ENCODE peak calls at places on chromosomes 12 and 14, in eight cellular contexts. S is CD8-positive, alpha-beta memory T cell; C is IMR-90; H is astrocyte of the cerebellum; E is pancreas; Z is AG10803; M is small intestine; L is CD4-positive, CD25-positive, alpha-beta regulatory T cell. D is an unnamed sample.

GRCh38 chr14:67510836-67511235 is 22.3 kb upstream of the PLEKHH1 start:
- DNase-seq in S (no peak), E (no peak), H (no peak), M (no peak), C (no peak), L (no peak), Z (no peak), D (no peak)

GRCh38 chr14:53147208-53147607 is 5.9 kb downstream of the DDHD1 start:
- DNase-seq in L (no peak), M (no peak), Z (no peak), H (no peak), S (no peak), C (no peak), E (no peak), D (peak)

GRCh38 chr14:104206281-104206904 is 68.0 kb downstream of the KIF26A start:
- DNase-seq in H (no peak), E (no peak), M (peak), L (no peak), S (no peak), C (no peak), Z (no peak), D (no peak)

GRCh38 chr12:108066583-108067234 is 62.4 kb upstream of the WSCD2 start:
- DNase-seq in S (no peak), Z (no peak), E (no peak), C (no peak), H (no peak), L (no peak), M (no peak), D (no peak)

GRCh38 chr14:58701156-58701555 is 63.4 kb downstream of the DACT1 start:
- DNase-seq in L (no peak), H (no peak), M (no peak), E (no peak), C (no peak), Z (no peak), S (no peak), D (no peak)

GRCh38 chr12:68630050-68630449 is 19.4 kb downstream of the RAP1B start:
- DNase-seq in E (no peak), Z (no peak), H (no peak), S (no peak), L (no peak), M (peak), C (no peak), D (no peak)

GRCh38 chr12:4545195-4545594 is 6.5 kb downstream of the RAD51AP1 start:
- DNase-seq in S (no peak), H (no peak), C (no peak), M (no peak), E (no peak), Z (no peak), L (no peak), D (no peak)

GRCh38 chr12:2792670-2793500 is 1.9 kb upstream of the FKBP4 start:
- DNase-seq in M (peak), S (no peak), C (no peak), H (no peak), E (no peak), L (no peak), Z (no peak), D (no peak)

GRCh38 chr12:125280482-125281377 is 215.5 kb downstream of the AACS start:
- DNase-seq in M (no peak), C (no peak), H (no peak), S (no peak), E (no peak), L (no peak), Z (no peak), D (peak)

GRCh38 chr14:26897186-26897585 is 299.4 kb upstream of the NOVA1 start:
- DNase-seq in H (no peak), Z (no peak), L (no peak), E (no peak), M (no peak), C (no peak), S (no peak), D (no peak)

GRCh38 chr12:118061876-118062791 is 1.2 kb upstream of the WSB2 start:
- DNase-seq in H (no peak), M (peak), L (peak), C (peak), Z (peak), S (no peak), E (peak), D (peak)

GRCh38 chr14:42140831-42141279 is 534.2 kb downstream of the LRFN5 start:
- DNase-seq in S (no peak), C (peak), E (no peak), Z (peak), M (no peak), H (no peak), L (no peak), D (no peak)

GRCh38 chr12:6345319-6346071 is 3.6 kb upstream of the TNFRSF1A start:
- DNase-seq in C (peak), E (no peak), Z (peak), M (peak), H (peak), S (no peak), L (peak), D (no peak)

GRCh38 chr14:76305474-76305826 is 70.5 kb upstream of the ESRRB start:
- DNase-seq in L (no peak), H (no peak), M (no peak), S (no peak), Z (no peak), E (peak), C (no peak), D (no peak)

GRCh38 chr12:58242803-58243628 is 301.6 kb downstream of the ATP23 start:
- DNase-seq in E (no peak), Z (no peak), L (no peak), M (no peak), C (peak), H (no peak), S (no peak), D (no peak)

GRCh38 chr12:47328831-47329545 is 249.2 kb upstream of the AMIGO2 start:
- DNase-seq in M (no peak), S (no peak), E (no peak), H (no peak), L (no peak), C (peak), Z (peak), D (no peak)

GRCh38 chr14:76986261-76986565 is 42.3 kb downstream of the IRF2BPL start:
- DNase-seq in H (no peak), Z (no peak), M (no peak), C (no peak), S (no peak), E (no peak), L (no peak), D (no peak)

GRCh38 chr14:51093371-51094281 is 1.3 kb downstream of the TRIM9 start:
- DNase-seq in M (no peak), E (no peak), L (peak), C (no peak), S (peak), H (no peak), Z (no peak), D (peak)

GRCh38 chr14:50085570-50086315 is 30.6 kb downstream of the VCPKMT start:
- DNase-seq in S (peak), H (no peak), L (peak), C (peak), E (no peak), M (no peak), Z (peak), D (peak)

GRCh38 chr12:6735448-6736191 is 11.8 kb downstream of the COPS7A start:
- DNase-seq in S (no peak), Z (peak), C (peak), L (peak), M (peak), E (peak), H (no peak), D (peak)

GRCh38 chr14:85519661-85520305 is 10.2 kb upstream of the FLRT2 start:
- DNase-seq in H (no peak), C (no peak), Z (no peak), S (no peak), E (no peak), L (no peak), M (no peak), D (no peak)

GRCh38 chr14:85517113-85517688 is 12.7 kb upstream of the FLRT2 start:
- DNase-seq in C (no peak), E (no peak), H (no peak), L (no peak), M (no peak), S (no peak), Z (no peak), D (no peak)

GRCh38 chr14:85512491-85512890 is 17.5 kb upstream of the FLRT2 start:
- DNase-seq in H (no peak), L (no peak), M (no peak), E (no peak), C (peak), S (no peak), Z (no peak), D (no peak)

GRCh38 chr14:85514487-85514886 is 15.5 kb upstream of the FLRT2 start:
- DNase-seq in Z (no peak), L (no peak), M (no peak), E (no peak), H (no peak), S (no peak), C (no peak), D (no peak)

DNA sequence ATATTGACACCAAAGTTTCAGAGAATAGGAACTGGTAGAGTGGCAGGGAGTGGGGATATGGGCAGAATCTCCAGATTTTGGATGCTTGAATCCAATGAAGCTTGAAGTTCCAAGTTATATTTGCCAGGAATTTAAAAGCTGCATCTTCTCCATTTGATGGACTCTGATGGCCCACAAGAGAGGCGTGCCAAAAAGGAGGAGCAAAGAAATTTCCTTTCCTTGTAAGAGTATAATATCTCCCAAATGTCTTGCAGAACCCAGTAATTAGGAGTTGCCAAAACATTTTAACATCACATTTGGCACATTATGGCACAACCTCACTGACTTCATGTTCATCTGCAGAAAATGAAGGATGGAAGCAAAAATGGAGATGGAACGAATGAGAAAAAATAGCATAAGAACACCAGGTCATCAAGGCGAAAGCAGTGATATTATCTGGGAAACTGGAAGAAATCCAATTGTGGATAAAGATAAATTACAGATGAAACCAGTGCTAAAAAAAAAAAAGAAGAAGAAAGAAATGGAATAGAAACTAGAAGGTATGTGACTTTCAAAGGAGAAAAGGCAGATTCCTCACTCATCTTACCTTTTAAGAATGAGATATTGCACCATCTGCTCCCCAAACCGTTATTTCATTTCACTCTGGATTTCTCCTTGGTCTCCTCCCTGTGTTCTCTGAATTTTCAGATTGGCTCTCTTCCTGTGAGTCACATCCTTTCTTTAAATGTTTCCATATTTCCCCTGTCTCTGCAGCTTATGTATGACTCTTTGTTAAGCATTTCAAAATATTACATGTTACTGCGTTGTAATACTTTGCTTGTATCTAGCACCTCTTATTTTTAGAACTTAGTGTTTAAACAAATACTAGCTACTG is 13.5 kb upstream of the FLRT2 start:
- DNase-seq in E (no peak), L (no peak), C (peak), Z (peak), H (no peak), M (no peak), S (no peak), D (no peak)
- H3K4me3 ChIP-seq in E (no peak), L (no peak), C (no peak), Z (peak), H (no peak), M (no peak), S (no peak), D (no peak)

GRCh38 chr12:24964342-24964741 is 15.4 kb upstream of the BCAT1 start:
- DNase-seq in Z (no peak), M (no peak), C (no peak), E (no peak), L (no peak), S (no peak), H (no peak), D (no peak)

GRCh38 chr12:24955853-24956252 is 7.0 kb upstream of the BCAT1 start:
- DNase-seq in H (no peak), E (no peak), L (no peak), C (no peak), M (no peak), S (no peak), Z (no peak), D (no peak)

GRCh38 chr12:24955389-24955788 is 6.5 kb upstream of the BCAT1 start:
- DNase-seq in C (no peak), M (no peak), H (peak), E (no peak), Z (no peak), L (no peak), S (no peak), D (peak)

GRCh38 chr12:24960222-24960855 is 11.4 kb upstream of the BCAT1 start:
- DNase-seq in M (no peak), L (peak), S (no peak), Z (peak), H (no peak), C (peak), E (no peak), D (peak)
- H3K4me3 ChIP-seq in M (no peak), L (no peak), S (no peak), Z (no peak), H (no peak), C (no peak), E (no peak), D (no peak)

DNA sequence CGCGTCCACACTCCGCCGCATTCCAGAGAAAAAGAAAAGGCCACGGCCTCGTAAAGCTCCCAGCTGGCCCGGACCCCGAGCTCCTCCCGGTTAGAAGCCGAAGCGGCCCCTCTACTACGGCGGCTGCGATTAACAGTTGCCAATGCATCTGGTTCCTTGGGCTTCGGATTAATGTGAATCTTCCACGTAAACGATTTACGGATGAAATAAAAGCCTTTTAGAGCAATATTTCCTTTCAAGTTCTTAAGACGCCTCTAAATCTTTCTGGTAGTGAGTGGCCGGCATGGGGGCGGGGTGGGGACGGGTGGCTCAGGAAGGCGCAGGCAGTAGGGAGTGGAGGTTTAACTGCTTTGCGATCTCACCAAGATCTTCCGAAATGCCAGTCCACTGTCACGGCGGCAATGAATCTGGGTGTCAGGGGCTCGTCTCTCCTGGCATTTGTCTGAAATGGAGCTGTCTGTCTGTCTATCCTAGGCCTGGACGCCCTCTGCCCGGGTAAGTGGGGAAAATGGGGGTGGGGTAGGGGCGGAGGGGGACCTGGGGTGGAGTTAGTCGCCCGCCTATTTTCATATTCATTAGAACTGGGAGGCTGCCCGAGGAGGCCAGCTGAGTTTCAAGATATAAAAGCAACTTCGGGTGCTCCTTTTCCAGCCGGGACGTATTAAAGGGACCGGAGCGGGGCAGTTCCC is 427 bp upstream of the ALX1 start:
- DNase-seq in Z (no peak), S (no peak), C (no peak), E (no peak), L (no peak), M (peak), H (no peak), D (no peak)
- H3K4me3 ChIP-seq in Z (peak), S (no peak), C (peak), E (no peak), L (no peak), M (no peak), H (peak), D (no peak)

GRCh38 chr12:54258286-54258685 is 21.6 kb downstream of the CBX5 start:
- DNase-seq in H (peak), S (no peak), C (peak), L (no peak), M (no peak), E (no peak), Z (peak), D (no peak)
- H3K4me3 ChIP-seq in H (no peak), S (no peak), C (no peak), L (no peak), M (no peak), E (no peak), Z (no peak), D (no peak)

GRCh38 chr12:14153803-14154202 is 172.4 kb upstream of the GRIN2B start:
- DNase-seq in L (no peak), M (no peak), E (no peak), Z (no peak), C (no peak), S (no peak), H (no peak), D (peak)

GRCh38 chr12:14156606-14157005 is 175.2 kb upstream of the GRIN2B start:
- DNase-seq in L (no peak), H (no peak), Z (no peak), E (no peak), M (no peak), S (no peak), C (no peak), D (peak)

GRCh38 chr12:14157129-14157747 is 175.8 kb upstream of the GRIN2B start:
- DNase-seq in M (no peak), L (no peak), H (no peak), Z (no peak), E (no peak), C (no peak), S (no peak), D (peak)
- H3K4me3 ChIP-seq in M (no peak), L (no peak), H (no peak), Z (no peak), E (no peak), C (no peak), S (no peak), D (no peak)

GRCh38 chr12:59314209-59314608 is 281.6 kb upstream of the SLC16A7 start:
- DNase-seq in H (no peak), E (no peak), L (no peak), Z (no peak), S (no peak), C (no peak), M (no peak), D (no peak)

GRCh38 chr12:59318940-59319339 is 276.9 kb upstream of the SLC16A7 start:
- DNase-seq in S (no peak), M (no peak), E (no peak), L (no peak), C (no peak), H (no peak), Z (no peak), D (no peak)

GRCh38 chr12:59320112-59320511 is 275.7 kb upstream of the SLC16A7 start:
- DNase-seq in S (no peak), M (no peak), C (no peak), H (no peak), Z (no peak), E (no peak), L (no peak), D (no peak)

GRCh38 chr12:59316938-59317337 is 278.9 kb upstream of the SLC16A7 start:
- DNase-seq in S (no peak), M (no peak), H (no peak), E (no peak), L (no peak), C (no peak), Z (no peak), D (no peak)

DNA sequence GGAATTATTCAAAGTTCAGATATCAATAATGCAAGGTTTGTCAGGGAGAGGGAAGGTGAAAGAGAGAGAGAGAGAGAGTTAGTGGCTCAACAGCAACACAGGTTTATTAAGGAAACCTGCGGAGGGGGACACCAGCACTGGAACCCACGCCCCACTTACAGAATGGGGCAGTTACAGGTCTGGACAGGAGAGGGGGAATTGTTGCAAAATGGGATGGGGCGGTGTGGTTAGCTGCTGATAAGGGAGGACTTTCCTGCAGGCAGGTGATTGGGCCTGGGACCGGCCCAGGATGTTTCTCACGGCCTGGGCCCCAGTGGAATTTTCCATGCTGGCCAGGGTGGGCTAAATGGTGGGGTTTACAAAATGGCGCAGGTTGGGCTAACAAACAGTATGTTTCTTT is 278.2 kb upstream of the SLC16A7 start:
- DNase-seq in E (no peak), S (no peak), M (no peak), L (no peak), H (no peak), Z (no peak), C (no peak), D (no peak)
- H3K4me3 ChIP-seq in E (no peak), S (no peak), M (no peak), L (no peak), H (no peak), Z (no peak), C (no peak), D (no peak)

DNA sequence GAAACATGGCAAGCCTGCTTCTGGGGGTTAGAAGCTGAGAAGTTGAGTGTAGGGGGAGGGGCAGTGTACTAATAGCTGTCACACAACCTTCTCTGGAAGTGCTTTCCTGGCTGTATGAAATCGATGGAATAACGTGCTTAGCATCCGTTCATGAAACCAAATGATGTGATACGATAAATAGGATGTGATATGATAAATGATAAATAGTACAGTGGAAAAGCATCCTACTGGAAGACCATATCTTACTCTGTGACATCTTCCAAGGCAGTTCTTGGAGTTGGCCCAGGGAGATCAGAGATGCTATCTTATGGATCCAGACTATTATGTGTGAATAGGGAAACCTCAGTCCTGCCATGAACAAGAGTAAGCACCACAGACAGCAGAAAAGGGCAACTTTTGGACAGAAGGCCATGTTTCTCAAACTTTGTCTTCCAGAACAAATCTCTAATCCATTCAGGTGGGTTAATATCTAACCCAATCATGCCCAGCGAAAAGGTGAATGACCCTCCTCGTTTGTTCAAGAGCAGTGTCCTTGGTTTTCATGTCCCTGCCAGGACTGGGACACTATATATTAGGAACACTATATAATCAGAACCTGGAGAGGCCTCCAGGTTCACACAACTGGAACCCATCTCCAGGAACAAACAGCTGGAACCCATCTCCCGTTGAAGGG is at the start of gene ANG:
- DNase-seq in C (no peak), Z (no peak), L (no peak), M (no peak), E (no peak), S (no peak), H (no peak), D (no peak)
- H3K4me3 ChIP-seq in C (no peak), Z (no peak), L (no peak), M (no peak), E (no peak), S (no peak), H (no peak), D (no peak)